ENCODE peak calls at places on chromosome 15, in four cellular contexts. S, F, G and O are unnamed samples.

GRCh38 chr15:60509470-60509869 is 30.5 kb upstream of the ICE2 start:
- DNase-seq in S (no peak), F (no peak), G (no peak), O (no peak)

GRCh38 chr15:58139631-58140522 is 1.7 kb downstream of the AQP9 start:
- DNase-seq in S (no peak), F (peak), G (peak), O (no peak)

GRCh38 chr15:66189291-66189690 is 64.3 kb downstream of the MEGF11 start:
- DNase-seq in S (no peak), F (no peak), G (no peak), O (no peak)

GRCh38 chr15:72902245-72902928 is 118.8 kb upstream of the ADPGK start:
- DNase-seq in S (no peak), F (no peak), G (peak), O (no peak)

GRCh38 chr15:43518073-43518761 is 809 bp downstream of the MAP1A start:
- DNase-seq in S (no peak), F (no peak), G (peak), O (no peak)

GRCh38 chr15:72475674-72476073 is 1.5 kb downstream of the ARIH1 start:
- DNase-seq in S (no peak), F (no peak), G (no peak), O (no peak)

GRCh38 chr15:88018865-88019626 is 237.5 kb downstream of the NTRK3 start:
- DNase-seq in S (no peak), F (no peak), G (peak), O (no peak)

GRCh38 chr15:80228959-80229610 is 22.9 kb downstream of the CTXND1 start:
- DNase-seq in S (no peak), F (no peak), G (peak), O (no peak)

GRCh38 chr15:79218588-79219200 is 63.8 kb upstream of the ANKRD34C start:
- DNase-seq in S (peak), F (no peak), G (peak), O (no peak)

GRCh38 chr15:54150255-54150654 is 172.0 kb downstream of the UNC13C start:
- DNase-seq in S (no peak), F (peak), G (peak), O (no peak)

GRCh38 chr15:90002428-90002844 is 1.3 kb downstream of the ZNF710 start:
- DNase-seq in S (no peak), F (peak), G (peak), O (peak)

GRCh38 chr15:31340591-31340990 is 14.0 kb downstream of the KLF13 start:
- DNase-seq in S (no peak), F (no peak), G (no peak), O (no peak)

GRCh38 chr15:81279621-81280051 is 44.3 kb downstream of the STARD5 start:
- DNase-seq in S (no peak), F (no peak), G (peak), O (no peak)

GRCh38 chr15:66730168-66731014 is 28.4 kb downstream of the SMAD6 start:
- DNase-seq in S (no peak), F (no peak), G (peak), O (no peak)

GRCh38 chr15:80489030-80489594 is 84.9 kb downstream of the ARNT2 start:
- DNase-seq in S (peak), F (no peak), G (peak), O (no peak)

GRCh38 chr15:99983171-99983891 is 250.1 kb upstream of the LYSMD4 start:
- DNase-seq in S (no peak), F (no peak), G (no peak), O (no peak)

GRCh38 chr15:51696566-51696965 is 15.3 kb downstream of the SCG3 start:
- DNase-seq in S (no peak), F (no peak), G (no peak), O (no peak)

GRCh38 chr15:91515188-91515754 is 338.2 kb upstream of the SLCO3A1 start:
- DNase-seq in S (no peak), F (peak), G (peak), O (no peak)

GRCh38 chr15:52318729-52319500 is 23.3 kb upstream of the MYO5C start:
- DNase-seq in S (no peak), F (no peak), G (no peak), O (no peak)

GRCh38 chr15:23869391-23869790 is 182.3 kb upstream of the NDN start:
- DNase-seq in S (no peak), F (no peak), G (no peak), O (no peak)

GRCh38 chr15:40843885-40844542 is at the start of gene SPINT1:
- DNase-seq in S (no peak), F (peak), G (no peak), O (peak)

GRCh38 chr15:80988148-80988796 is 1.3 kb downstream of the MESD start:
- DNase-seq in S (no peak), F (no peak), G (no peak), O (no peak)

GRCh38 chr15:25763206-25763880 is 99.8 kb downstream of the ATP10A start:
- DNase-seq in S (no peak), F (no peak), G (no peak), O (no peak)

GRCh38 chr15:39680868-39681267 is 100.0 kb downstream of the THBS1 start:
- DNase-seq in S (no peak), F (no peak), G (peak), O (no peak)

GRCh38 chr15:88982304-88982945 is 69.2 kb upstream of the MFGE8 start:
- DNase-seq in S (no peak), F (peak), G (peak), O (peak)

GRCh38 chr15:42042602-42043400 is 22.0 kb upstream of the PLA2G4E start:
- DNase-seq in S (no peak), F (no peak), G (no peak), O (no peak)

GRCh38 chr15:65494066-65494465 is 23.4 kb downstream of the DPP8 start:
- DNase-seq in S (no peak), F (no peak), G (no peak), O (no peak)

GRCh38 chr15:70047386-70048195 is 50.1 kb downstream of the TLE3 start:
- DNase-seq in S (no peak), F (no peak), G (no peak), O (no peak)

GRCh38 chr15:66621491-66622467 is 56.0 kb upstream of the LCTL start:
- DNase-seq in S (no peak), F (no peak), G (no peak), O (no peak)

GRCh38 chr15:88334436-88334835 is 77.9 kb upstream of the NTRK3 start:
- DNase-seq in S (no peak), F (no peak), G (peak), O (no peak)

GRCh38 chr15:37038036-37038715 is 62.2 kb downstream of the MEIS2 start:
- DNase-seq in S (no peak), F (no peak), G (no peak), O (no peak)

GRCh38 chr15:85972805-85973540 is 106.7 kb upstream of the AGBL1 start:
- DNase-seq in S (no peak), F (no peak), G (no peak), O (no peak)

GRCh38 chr15:46146002-46146401 is 511.2 kb downstream of the SQOR start:
- DNase-seq in S (no peak), F (no peak), G (no peak), O (no peak)

GRCh38 chr15:77634266-77634962 is 1.7 kb upstream of the LINGO1 start:
- DNase-seq in S (no peak), F (peak), G (peak), O (peak)

GRCh38 chr15:52730594-52730993 is 51.4 kb upstream of the ATOSA start:
- DNase-seq in S (no peak), F (peak), G (no peak), O (no peak)

GRCh38 chr15:49830411-49830810 is 209.6 kb downstream of the DTWD1 start:
- DNase-seq in S (no peak), F (no peak), G (peak), O (no peak)

GRCh38 chr15:55198706-55199105 is 2.0 kb upstream of the RSL24D1 start:
- DNase-seq in S (no peak), F (no peak), G (no peak), O (no peak)

GRCh38 chr15:28984421-28985375 is 98.9 kb downstream of the APBA2 start:
- DNase-seq in S (peak), F (no peak), G (peak), O (no peak)

GRCh38 chr15:28982886-28983285 is 97.1 kb downstream of the APBA2 start:
- DNase-seq in S (no peak), F (no peak), G (no peak), O (no peak)

GRCh38 chr15:28981921-28982320 is 96.1 kb downstream of the APBA2 start:
- DNase-seq in S (no peak), F (no peak), G (no peak), O (no peak)

GRCh38 chr15:28985691-28986090 is 99.9 kb downstream of the APBA2 start:
- DNase-seq in S (no peak), F (no peak), G (no peak), O (no peak)

GRCh38 chr15:28983432-28984311 is 97.9 kb downstream of the APBA2 start:
- DNase-seq in S (no peak), F (no peak), G (no peak), O (no peak)
- TF ChIP-seq CTCF in S (peak), F (no peak), G (no peak), O (no peak)

GRCh38 chr15:84658080-84658787 is at the start of gene NMB:
- DNase-seq in S (no peak), F (peak), G (peak), O (peak)
- TF ChIP-seq CTCF in S (peak), F (peak), G (peak), O (peak)

DNA sequence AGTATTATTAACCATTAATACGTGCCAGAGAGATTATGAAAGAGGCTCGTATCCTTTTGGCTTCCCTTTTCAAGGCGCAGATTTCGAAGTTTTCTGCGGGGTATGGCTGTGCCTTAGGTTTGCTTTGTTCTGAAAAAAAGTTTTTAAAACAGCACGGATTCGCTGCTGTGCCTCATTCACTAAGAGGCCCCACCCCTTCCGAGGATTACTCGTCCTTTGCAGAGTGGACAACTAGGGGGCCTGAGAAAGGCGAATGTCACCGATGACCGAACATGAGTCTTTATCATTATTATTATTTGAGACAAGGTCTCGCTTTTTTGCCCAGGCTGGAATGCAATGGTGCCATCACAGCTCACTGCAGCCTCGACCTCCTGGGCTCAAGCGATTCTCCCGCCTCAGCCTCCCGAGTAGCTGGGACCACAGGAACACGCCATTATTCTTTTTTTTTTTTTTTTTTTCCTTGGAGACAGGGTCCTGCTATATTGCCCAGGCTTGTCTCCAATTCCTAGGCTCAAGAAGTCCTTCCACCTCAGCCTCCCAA is 684 bp upstream of the RPS27L start:
- DNase-seq in S (no peak), F (peak), G (peak), O (peak)
- TF ChIP-seq CTCF in S (peak), F (no peak), G (peak), O (no peak)

GRCh38 chr15:75927601-75928000 is 23.9 kb downstream of the FBXO22 start:
- DNase-seq in S (no peak), F (no peak), G (no peak), O (no peak)

GRCh38 chr15:75930866-75931265 is 27.2 kb downstream of the FBXO22 start:
- DNase-seq in S (no peak), F (no peak), G (no peak), O (no peak)

GRCh38 chr15:75925440-75925839 is 21.8 kb downstream of the FBXO22 start:
- DNase-seq in S (no peak), F (no peak), G (no peak), O (no peak)

GRCh38 chr15:75929799-75930565 is 26.3 kb downstream of the FBXO22 start:
- DNase-seq in S (no peak), F (peak), G (no peak), O (no peak)

DNA sequence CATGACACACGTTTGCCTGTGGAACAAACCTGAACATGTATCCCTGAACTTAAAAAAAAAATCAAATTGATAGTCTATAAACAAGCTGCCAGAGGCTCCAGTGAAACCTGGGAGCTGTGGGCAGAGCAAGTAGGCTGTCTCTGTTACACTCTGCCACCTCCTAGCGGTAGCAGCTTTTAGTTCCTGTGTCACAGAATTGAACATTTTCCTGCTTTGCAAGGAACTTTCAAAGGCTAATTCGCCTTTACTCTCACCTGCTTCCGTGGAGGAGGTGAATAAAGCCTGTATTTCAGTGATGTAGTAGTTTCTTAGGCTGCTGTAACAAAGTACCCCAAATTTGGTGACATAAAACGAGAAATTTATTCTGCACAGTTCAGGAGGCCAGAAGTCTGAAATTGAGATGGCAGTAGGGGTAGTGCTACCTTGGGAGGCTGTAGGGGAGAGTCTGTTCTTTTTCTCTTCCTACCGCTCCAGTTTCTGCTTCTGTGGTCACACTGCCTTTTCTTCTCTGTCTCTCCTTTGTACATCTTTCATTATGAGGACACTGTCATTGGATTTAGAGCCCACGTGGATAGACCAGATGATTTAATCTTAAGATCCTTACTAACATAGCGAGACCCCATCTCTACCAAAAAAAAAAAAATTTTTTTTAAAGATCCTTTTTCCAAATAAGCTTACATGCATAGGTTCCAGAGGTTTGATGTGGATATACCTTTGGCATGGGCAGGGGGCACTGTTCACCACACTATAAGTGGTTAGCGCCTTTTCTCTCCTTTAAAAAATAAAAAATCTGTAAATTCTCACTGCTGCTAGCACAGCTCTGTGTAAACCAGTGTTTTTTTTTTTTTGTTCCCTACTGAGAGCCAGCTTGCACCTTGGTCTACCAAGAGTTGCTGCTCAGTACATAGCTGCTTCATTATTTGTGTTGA is 25.3 kb downstream of the FBXO22 start:
- DNase-seq in S (no peak), F (peak), G (peak), O (no peak)
- TF ChIP-seq CTCF in S (peak), F (peak), G (peak), O (peak)

DNA sequence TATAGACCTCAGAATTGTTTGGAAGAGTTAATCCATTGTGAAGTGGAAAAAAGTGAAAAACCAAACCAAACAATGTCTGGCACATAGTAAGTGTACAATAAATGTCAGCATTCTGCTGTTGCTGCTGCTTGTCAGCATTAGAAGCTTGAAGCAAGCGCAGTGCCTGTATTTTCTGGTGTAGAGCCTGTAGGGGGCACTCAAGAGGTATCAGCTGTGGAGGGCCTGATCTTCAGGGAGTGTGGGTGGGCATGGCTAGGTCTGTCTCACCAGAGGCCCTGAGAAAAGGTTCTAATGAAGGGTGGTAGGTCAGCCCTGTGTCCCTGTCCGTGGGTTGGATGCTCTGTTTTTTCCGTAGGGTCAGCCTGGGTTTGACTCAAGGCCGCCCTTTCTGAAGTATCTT is 3.6 kb downstream of the ADAMTSL3 start:
- DNase-seq in S (no peak), F (no peak), G (no peak), O (no peak)
- TF ChIP-seq CTCF in S (peak), F (no peak), G (peak), O (no peak)

GRCh38 chr15:67838789-67839332 is 984 bp downstream of the RNU6-1 start:
- DNase-seq in S (no peak), F (no peak), G (peak), O (no peak)
- TF ChIP-seq CTCF in S (no peak), F (no peak), G (no peak), O (no peak)

DNA sequence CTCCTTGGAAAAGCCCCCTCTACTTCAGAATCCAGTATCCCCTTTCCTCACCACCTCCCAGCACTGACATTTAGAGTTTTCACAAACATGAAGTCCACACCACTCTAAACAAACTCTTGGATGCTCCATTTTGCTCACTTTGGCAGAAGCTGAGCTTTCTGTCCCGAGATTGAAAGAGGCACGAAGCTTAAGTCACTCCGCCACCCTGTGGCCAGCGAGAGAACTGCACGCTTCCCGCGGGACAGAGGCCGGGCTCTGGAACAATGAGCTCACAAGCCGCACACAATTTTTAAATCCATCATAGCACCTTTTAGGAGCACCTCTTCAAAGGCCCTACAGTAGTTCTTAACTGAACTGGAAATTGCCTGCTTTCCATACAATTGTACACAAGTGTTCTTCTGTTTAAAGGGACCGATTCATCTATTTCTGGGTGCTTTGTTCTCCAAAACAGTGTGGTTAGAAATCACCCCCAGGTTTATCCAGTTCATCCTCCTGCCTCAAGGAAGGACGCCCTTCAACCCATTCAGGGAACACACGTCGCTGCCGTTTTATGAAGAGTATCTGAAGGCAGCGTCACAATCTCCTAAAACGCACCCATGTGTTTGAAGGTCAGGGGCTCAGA is 226.1 kb downstream of the VPS13C start:
- DNase-seq in S (peak), F (peak), G (peak), O (peak)
- TF ChIP-seq CTCF in S (peak), F (peak), G (peak), O (peak)

DNA sequence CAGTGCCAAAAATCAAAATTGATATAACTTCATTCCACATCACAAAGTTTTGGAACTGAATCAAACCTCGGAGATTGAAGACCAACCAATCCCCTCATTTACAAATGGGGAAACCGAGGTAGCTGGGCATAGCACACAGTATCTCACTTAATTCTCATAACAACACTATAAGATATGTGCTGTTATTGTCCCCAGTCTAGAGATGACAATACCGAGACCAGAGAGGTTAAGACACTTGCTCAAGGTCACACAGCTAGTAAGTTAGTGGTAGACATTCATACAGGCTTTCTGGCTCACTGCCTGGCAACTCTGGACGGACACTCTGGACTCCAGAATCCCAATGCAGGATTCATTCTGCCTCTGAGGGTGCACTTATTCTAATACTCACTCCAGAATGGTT is 128.6 kb upstream of the IGF1R start:
- DNase-seq in S (no peak), F (no peak), G (no peak), O (no peak)
- TF ChIP-seq CTCF in S (no peak), F (no peak), G (no peak), O (no peak)